ENCODE peak calls at places on chromosome 5, in six cellular contexts. One of them, this sample, is unnamed.

GRCh38 chr5:51479840-51480239 is 96.6 kb downstream of the ISL1 start:
- DNase-seq in activated CD4-positive, alpha-beta T cell treated with anti-CD3 and anti-CD28 coated beads, Interleukin-2, amount 50 U/mL, for 1 hour: no peak
- DNase-seq in B cell: no peak
- DNase-seq in iris pigment epithelial cell: no peak
- DNase-seq in EH: no peak
- DNase-seq in Daoy: no peak
- DNase-seq in this sample: no peak

GRCh38 chr5:21397693-21398092 is 1409.7 kb upstream of the CDH18 start:
- DNase-seq in activated CD4-positive, alpha-beta T cell treated with anti-CD3 and anti-CD28 coated beads, Interleukin-2, amount 50 U/mL, for 1 hour: no peak
- DNase-seq in B cell: no peak
- DNase-seq in iris pigment epithelial cell: no peak
- DNase-seq in EH: no peak
- DNase-seq in Daoy: no peak
- DNase-seq in this sample: no peak

GRCh38 chr5:5183933-5184332 is 43.8 kb downstream of the ADAMTS16 start:
- DNase-seq in activated CD4-positive, alpha-beta T cell treated with anti-CD3 and anti-CD28 coated beads, Interleukin-2, amount 50 U/mL, for 1 hour: no peak
- DNase-seq in B cell: no peak
- DNase-seq in iris pigment epithelial cell: no peak
- DNase-seq in EH: no peak
- DNase-seq in Daoy: no peak
- DNase-seq in this sample: no peak

GRCh38 chr5:32193591-32193990 is 19.5 kb upstream of the GOLPH3 start:
- DNase-seq in activated CD4-positive, alpha-beta T cell treated with anti-CD3 and anti-CD28 coated beads, Interleukin-2, amount 50 U/mL, for 1 hour: no peak
- DNase-seq in B cell: peak
- DNase-seq in iris pigment epithelial cell: peak
- DNase-seq in EH: peak
- DNase-seq in Daoy: peak
- DNase-seq in this sample: peak

GRCh38 chr5:149656576-149657182 is 73.4 kb upstream of the PPARGC1B start:
- DNase-seq in activated CD4-positive, alpha-beta T cell treated with anti-CD3 and anti-CD28 coated beads, Interleukin-2, amount 50 U/mL, for 1 hour: peak
- DNase-seq in B cell: no peak
- DNase-seq in iris pigment epithelial cell: no peak
- DNase-seq in EH: peak
- DNase-seq in Daoy: no peak
- DNase-seq in this sample: no peak

GRCh38 chr5:9192286-9192685 is 353.6 kb downstream of the SEMA5A start:
- DNase-seq in activated CD4-positive, alpha-beta T cell treated with anti-CD3 and anti-CD28 coated beads, Interleukin-2, amount 50 U/mL, for 1 hour: no peak
- DNase-seq in B cell: no peak
- DNase-seq in iris pigment epithelial cell: no peak
- DNase-seq in EH: no peak
- DNase-seq in Daoy: no peak
- DNase-seq in this sample: no peak

GRCh38 chr5:142317673-142318261 is 7.1 kb downstream of the SPRY4 start:
- DNase-seq in activated CD4-positive, alpha-beta T cell treated with anti-CD3 and anti-CD28 coated beads, Interleukin-2, amount 50 U/mL, for 1 hour: no peak
- DNase-seq in B cell: no peak
- DNase-seq in iris pigment epithelial cell: no peak
- DNase-seq in EH: no peak
- DNase-seq in Daoy: no peak
- DNase-seq in this sample: no peak

GRCh38 chr5:166062092-166062491 is 2229.4 kb upstream of the WWC1 start:
- DNase-seq in activated CD4-positive, alpha-beta T cell treated with anti-CD3 and anti-CD28 coated beads, Interleukin-2, amount 50 U/mL, for 1 hour: no peak
- DNase-seq in B cell: no peak
- DNase-seq in iris pigment epithelial cell: no peak
- DNase-seq in EH: no peak
- DNase-seq in Daoy: no peak
- DNase-seq in this sample: no peak

GRCh38 chr5:145975361-145976066 is 39.1 kb downstream of the SH3RF2 start:
- DNase-seq in activated CD4-positive, alpha-beta T cell treated with anti-CD3 and anti-CD28 coated beads, Interleukin-2, amount 50 U/mL, for 1 hour: no peak
- DNase-seq in B cell: no peak
- DNase-seq in iris pigment epithelial cell: peak
- DNase-seq in EH: peak
- DNase-seq in Daoy: peak
- DNase-seq in this sample: peak

GRCh38 chr5:178785999-178786398 is 55.5 kb upstream of the ZNF354A start:
- DNase-seq in activated CD4-positive, alpha-beta T cell treated with anti-CD3 and anti-CD28 coated beads, Interleukin-2, amount 50 U/mL, for 1 hour: no peak
- DNase-seq in B cell: no peak
- DNase-seq in iris pigment epithelial cell: no peak
- DNase-seq in EH: peak
- DNase-seq in Daoy: peak
- DNase-seq in this sample: no peak

GRCh38 chr5:72470817-72471216 is 36.4 kb downstream of the ZNF366 start:
- DNase-seq in activated CD4-positive, alpha-beta T cell treated with anti-CD3 and anti-CD28 coated beads, Interleukin-2, amount 50 U/mL, for 1 hour: no peak
- DNase-seq in B cell: no peak
- DNase-seq in iris pigment epithelial cell: no peak
- DNase-seq in EH: peak
- DNase-seq in Daoy: peak
- DNase-seq in this sample: no peak

GRCh38 chr5:148816822-148817221 is 9.6 kb upstream of the ADRB2 start:
- DNase-seq in activated CD4-positive, alpha-beta T cell treated with anti-CD3 and anti-CD28 coated beads, Interleukin-2, amount 50 U/mL, for 1 hour: no peak
- DNase-seq in B cell: no peak
- DNase-seq in iris pigment epithelial cell: no peak
- DNase-seq in EH: no peak
- DNase-seq in Daoy: no peak
- DNase-seq in this sample: no peak

GRCh38 chr5:161745392-161745791 is 59.9 kb downstream of the GABRA6 start:
- DNase-seq in activated CD4-positive, alpha-beta T cell treated with anti-CD3 and anti-CD28 coated beads, Interleukin-2, amount 50 U/mL, for 1 hour: no peak
- DNase-seq in B cell: no peak
- DNase-seq in iris pigment epithelial cell: no peak
- DNase-seq in EH: no peak
- DNase-seq in Daoy: no peak
- DNase-seq in this sample: no peak

GRCh38 chr5:142065273-142065672 is 43.3 kb upstream of the NDFIP1 start:
- DNase-seq in activated CD4-positive, alpha-beta T cell treated with anti-CD3 and anti-CD28 coated beads, Interleukin-2, amount 50 U/mL, for 1 hour: no peak
- DNase-seq in B cell: no peak
- DNase-seq in iris pigment epithelial cell: peak
- DNase-seq in EH: peak
- DNase-seq in Daoy: no peak
- DNase-seq in this sample: no peak

GRCh38 chr5:180646289-180646962 is 3.0 kb downstream of the FLT4 start:
- DNase-seq in activated CD4-positive, alpha-beta T cell treated with anti-CD3 and anti-CD28 coated beads, Interleukin-2, amount 50 U/mL, for 1 hour: no peak
- DNase-seq in B cell: no peak
- DNase-seq in iris pigment epithelial cell: no peak
- DNase-seq in EH: no peak
- DNase-seq in Daoy: peak
- DNase-seq in this sample: no peak

GRCh38 chr5:93360436-93361100 is 220.5 kb downstream of the NR2F1-AS1 start:
- DNase-seq in activated CD4-positive, alpha-beta T cell treated with anti-CD3 and anti-CD28 coated beads, Interleukin-2, amount 50 U/mL, for 1 hour: no peak
- DNase-seq in B cell: no peak
- DNase-seq in iris pigment epithelial cell: peak
- DNase-seq in EH: no peak
- DNase-seq in Daoy: no peak
- DNase-seq in this sample: no peak

GRCh38 chr5:169875091-169875727 is 105.1 kb downstream of the INSYN2B start:
- DNase-seq in activated CD4-positive, alpha-beta T cell treated with anti-CD3 and anti-CD28 coated beads, Interleukin-2, amount 50 U/mL, for 1 hour: no peak
- DNase-seq in B cell: no peak
- DNase-seq in iris pigment epithelial cell: peak
- DNase-seq in EH: peak
- DNase-seq in Daoy: no peak
- DNase-seq in this sample: no peak

GRCh38 chr5:179326176-179326997 is 18.9 kb downstream of the ADAMTS2 start:
- DNase-seq in activated CD4-positive, alpha-beta T cell treated with anti-CD3 and anti-CD28 coated beads, Interleukin-2, amount 50 U/mL, for 1 hour: no peak
- DNase-seq in B cell: no peak
- DNase-seq in iris pigment epithelial cell: peak
- DNase-seq in EH: peak
- DNase-seq in Daoy: no peak
- DNase-seq in this sample: no peak

GRCh38 chr5:144191998-144192397 is 21.3 kb downstream of the KCTD16 start:
- DNase-seq in activated CD4-positive, alpha-beta T cell treated with anti-CD3 and anti-CD28 coated beads, Interleukin-2, amount 50 U/mL, for 1 hour: no peak
- DNase-seq in B cell: peak
- DNase-seq in iris pigment epithelial cell: peak
- DNase-seq in EH: peak
- DNase-seq in Daoy: peak
- DNase-seq in this sample: no peak

GRCh38 chr5:32436553-32437262 is 7.8 kb downstream of the ZFR start:
- DNase-seq in activated CD4-positive, alpha-beta T cell treated with anti-CD3 and anti-CD28 coated beads, Interleukin-2, amount 50 U/mL, for 1 hour: no peak
- DNase-seq in B cell: no peak
- DNase-seq in iris pigment epithelial cell: no peak
- DNase-seq in EH: no peak
- DNase-seq in Daoy: no peak
- DNase-seq in this sample: no peak

GRCh38 chr5:131974622-131974955 is 29.1 kb upstream of the MEIKIN start:
- DNase-seq in activated CD4-positive, alpha-beta T cell treated with anti-CD3 and anti-CD28 coated beads, Interleukin-2, amount 50 U/mL, for 1 hour: no peak
- DNase-seq in B cell: no peak
- DNase-seq in iris pigment epithelial cell: no peak
- DNase-seq in EH: no peak
- DNase-seq in Daoy: no peak
- DNase-seq in this sample: no peak

GRCh38 chr5:67030289-67031069 is 166.1 kb downstream of the CD180 start:
- DNase-seq in activated CD4-positive, alpha-beta T cell treated with anti-CD3 and anti-CD28 coated beads, Interleukin-2, amount 50 U/mL, for 1 hour: no peak
- DNase-seq in B cell: no peak
- DNase-seq in iris pigment epithelial cell: peak
- DNase-seq in EH: peak
- DNase-seq in Daoy: no peak
- DNase-seq in this sample: no peak

GRCh38 chr5:112995764-112996618 is 19.4 kb downstream of the DCP2 start:
- DNase-seq in activated CD4-positive, alpha-beta T cell treated with anti-CD3 and anti-CD28 coated beads, Interleukin-2, amount 50 U/mL, for 1 hour: peak
- DNase-seq in B cell: peak
- DNase-seq in iris pigment epithelial cell: peak
- DNase-seq in EH: peak
- DNase-seq in Daoy: peak
- DNase-seq in this sample: peak

GRCh38 chr5:100311811-100312210 is 223.4 kb upstream of the FAM174A start:
- DNase-seq in activated CD4-positive, alpha-beta T cell treated with anti-CD3 and anti-CD28 coated beads, Interleukin-2, amount 50 U/mL, for 1 hour: no peak
- DNase-seq in B cell: no peak
- DNase-seq in iris pigment epithelial cell: no peak
- DNase-seq in EH: no peak
- DNase-seq in Daoy: no peak
- DNase-seq in this sample: no peak

GRCh38 chr5:16856531-16856930 is 79.6 kb downstream of the MYO10 start:
- DNase-seq in activated CD4-positive, alpha-beta T cell treated with anti-CD3 and anti-CD28 coated beads, Interleukin-2, amount 50 U/mL, for 1 hour: no peak
- DNase-seq in B cell: no peak
- DNase-seq in iris pigment epithelial cell: peak
- DNase-seq in EH: peak
- DNase-seq in Daoy: peak
- DNase-seq in this sample: peak

GRCh38 chr5:111997308-111998159 is 240.5 kb upstream of the NREP start:
- DNase-seq in activated CD4-positive, alpha-beta T cell treated with anti-CD3 and anti-CD28 coated beads, Interleukin-2, amount 50 U/mL, for 1 hour: no peak
- DNase-seq in B cell: no peak
- DNase-seq in iris pigment epithelial cell: peak
- DNase-seq in EH: peak
- DNase-seq in Daoy: peak
- DNase-seq in this sample: no peak